ENCODE peak calls at places on chromosomes 6 and 20, in nine cellular contexts. H is neural progenitor cell, R is foreskin fibroblast, V is brain microvascular endothelial cell, Q is Panc1, T is left lung, F is astrocyte of the cerebellum, Z is GM12878, L is AG09319. Y is an unnamed sample.

GRCh38 chr20:58713801-58714339 is 21.3 kb downstream of the NPEPL1 start:
- DNase-seq in H (no peak), R (no peak), V (no peak), Q (no peak), T (peak), F (no peak), Z (no peak), L (no peak), Y (peak)

GRCh38 chr6:82396964-82397761 is 33.5 kb downstream of the TPBG start:
- DNase-seq in H (no peak), R (peak), V (peak), Q (peak), T (no peak), F (peak), Z (no peak), L (peak), Y (no peak)

GRCh38 chr6:124684621-124685020 is 277.6 kb upstream of the RNF217 start:
- DNase-seq in H (no peak), R (no peak), V (no peak), Q (no peak), T (no peak), F (no peak), Z (no peak), L (no peak), Y (no peak)

GRCh38 chr6:1940381-1940780 is 305.0 kb downstream of the GMDS start:
- DNase-seq in H (no peak), R (no peak), V (no peak), Q (no peak), T (no peak), F (peak), Z (peak), L (no peak), Y (no peak)

GRCh38 chr6:34115396-34116314 is 30.2 kb downstream of the GRM4 start:
- DNase-seq in H (peak), R (peak), V (no peak), Q (no peak), T (no peak), F (no peak), Z (no peak), L (no peak), Y (no peak)

GRCh38 chr6:11514672-11515071 is 22.9 kb upstream of the TMEM170B start:
- DNase-seq in H (no peak), R (no peak), V (no peak), Q (no peak), T (no peak), F (no peak), Z (peak), L (no peak), Y (no peak)

GRCh38 chr6:11851405-11851804 is 72.8 kb upstream of the ADTRP start:
- DNase-seq in H (no peak), R (peak), V (peak), Q (no peak), T (no peak), F (peak), Z (no peak), L (no peak), Y (no peak)

GRCh38 chr6:112253505-112253841 is 894 bp downstream of the LAMA4 start:
- DNase-seq in H (peak), R (peak), V (no peak), Q (no peak), T (no peak), F (no peak), Z (no peak), L (no peak), Y (no peak)

GRCh38 chr20:61909028-61909427 is 156.7 kb downstream of the TAF4 start:
- DNase-seq in H (no peak), R (no peak), V (no peak), Q (no peak), T (peak), F (no peak), Z (no peak), L (no peak), Y (no peak)

GRCh38 chr6:36649721-36650484 is 28.6 kb upstream of the CDKN1A start:
- DNase-seq in H (no peak), R (no peak), V (no peak), Q (no peak), T (no peak), F (no peak), Z (no peak), L (no peak), Y (no peak)

GRCh38 chr20:37202267-37202943 is 23.1 kb upstream of the MROH8 start:
- DNase-seq in H (peak), R (peak), V (peak), Q (peak), T (no peak), F (peak), Z (no peak), L (peak), Y (no peak)

GRCh38 chr6:107539409-107539808 is 49.5 kb downstream of the SOBP start:
- DNase-seq in H (no peak), R (peak), V (no peak), Q (no peak), T (no peak), F (peak), Z (no peak), L (no peak), Y (no peak)

GRCh38 chr6:147560670-147561069 is 52.2 kb downstream of the SAMD5 start:
- DNase-seq in H (no peak), R (no peak), V (no peak), Q (no peak), T (no peak), F (no peak), Z (no peak), L (no peak), Y (no peak)

GRCh38 chr6:12138377-12138776 is 126.3 kb downstream of the HIVEP1 start:
- DNase-seq in H (no peak), R (no peak), V (no peak), Q (no peak), T (no peak), F (no peak), Z (no peak), L (no peak), Y (no peak)

GRCh38 chr6:53325785-53326184 is 23.0 kb downstream of the ELOVL5 start:
- DNase-seq in H (no peak), R (peak), V (no peak), Q (no peak), T (no peak), F (no peak), Z (no peak), L (no peak), Y (no peak)

GRCh38 chr6:43123691-43124314 is 47.3 kb upstream of the SRF start:
- DNase-seq in H (no peak), R (peak), V (no peak), Q (no peak), T (no peak), F (no peak), Z (no peak), L (no peak), Y (no peak)

GRCh38 chr20:61926796-61927192 is 138.9 kb downstream of the TAF4 start:
- DNase-seq in H (no peak), R (no peak), V (no peak), Q (no peak), T (no peak), F (no peak), Z (no peak), L (no peak), Y (no peak)

GRCh38 chr20:57048027-57048869 is 218.2 kb downstream of the BMP7 start:
- DNase-seq in H (peak), R (peak), V (peak), Q (no peak), T (no peak), F (no peak), Z (no peak), L (peak), Y (no peak)

GRCh38 chr20:57051096-57051495 is 215.3 kb downstream of the BMP7 start:
- DNase-seq in H (no peak), R (no peak), V (no peak), Q (no peak), T (no peak), F (no peak), Z (no peak), L (no peak), Y (no peak)

GRCh38 chr20:57043669-57044268 is 222.7 kb downstream of the BMP7 start:
- DNase-seq in H (no peak), R (no peak), V (no peak), Q (no peak), T (no peak), F (no peak), Z (no peak), L (no peak), Y (no peak)

GRCh38 chr20:57049298-57049697 is 217.1 kb downstream of the BMP7 start:
- DNase-seq in H (no peak), R (no peak), V (no peak), Q (no peak), T (no peak), F (no peak), Z (no peak), L (no peak), Y (no peak)

DNA sequence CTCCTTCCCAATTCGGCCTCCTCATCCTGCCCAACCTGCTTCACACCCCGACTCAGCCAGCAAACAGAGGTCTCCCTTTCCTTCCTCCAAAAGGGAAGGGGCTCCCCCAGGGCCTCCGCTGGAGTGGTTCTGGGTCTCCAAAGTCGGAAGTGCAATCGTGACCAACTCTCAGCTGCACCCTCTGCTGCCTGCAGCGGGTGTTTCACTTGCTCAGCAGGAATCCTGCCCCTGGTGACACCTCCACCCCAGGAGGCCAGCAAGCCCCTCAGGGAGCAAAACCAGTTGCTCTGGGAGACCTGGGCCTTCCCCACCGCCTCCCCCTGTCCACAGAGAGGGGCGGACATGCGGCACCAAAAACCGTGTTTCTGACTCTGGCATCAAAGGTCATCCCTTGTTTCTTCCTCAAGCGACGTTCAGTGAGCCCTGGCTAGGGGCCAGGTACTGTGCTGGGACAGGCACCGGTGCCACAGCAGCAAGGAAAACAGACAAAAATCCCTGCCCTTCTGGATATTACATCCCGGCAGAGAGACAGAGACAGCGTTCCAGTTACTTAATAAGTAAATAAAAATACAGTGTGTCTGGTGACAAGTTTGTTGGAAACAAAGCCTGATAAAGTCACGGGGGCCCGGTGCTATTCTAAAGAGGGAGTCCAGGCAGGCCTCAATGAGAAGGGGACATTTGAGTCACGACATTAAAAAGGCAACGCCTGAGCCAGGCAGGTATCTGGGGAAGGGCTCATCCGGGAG is 219.0 kb downstream of the BMP7 start:
- DNase-seq in H (no peak), R (no peak), V (no peak), Q (no peak), T (no peak), F (no peak), Z (no peak), L (no peak), Y (no peak)
- TF ChIP-seq CTCF in H (peak), R (peak), V (peak), Q (peak), T (no peak), F (peak), Z (peak), L (peak), Y (no peak)

DNA sequence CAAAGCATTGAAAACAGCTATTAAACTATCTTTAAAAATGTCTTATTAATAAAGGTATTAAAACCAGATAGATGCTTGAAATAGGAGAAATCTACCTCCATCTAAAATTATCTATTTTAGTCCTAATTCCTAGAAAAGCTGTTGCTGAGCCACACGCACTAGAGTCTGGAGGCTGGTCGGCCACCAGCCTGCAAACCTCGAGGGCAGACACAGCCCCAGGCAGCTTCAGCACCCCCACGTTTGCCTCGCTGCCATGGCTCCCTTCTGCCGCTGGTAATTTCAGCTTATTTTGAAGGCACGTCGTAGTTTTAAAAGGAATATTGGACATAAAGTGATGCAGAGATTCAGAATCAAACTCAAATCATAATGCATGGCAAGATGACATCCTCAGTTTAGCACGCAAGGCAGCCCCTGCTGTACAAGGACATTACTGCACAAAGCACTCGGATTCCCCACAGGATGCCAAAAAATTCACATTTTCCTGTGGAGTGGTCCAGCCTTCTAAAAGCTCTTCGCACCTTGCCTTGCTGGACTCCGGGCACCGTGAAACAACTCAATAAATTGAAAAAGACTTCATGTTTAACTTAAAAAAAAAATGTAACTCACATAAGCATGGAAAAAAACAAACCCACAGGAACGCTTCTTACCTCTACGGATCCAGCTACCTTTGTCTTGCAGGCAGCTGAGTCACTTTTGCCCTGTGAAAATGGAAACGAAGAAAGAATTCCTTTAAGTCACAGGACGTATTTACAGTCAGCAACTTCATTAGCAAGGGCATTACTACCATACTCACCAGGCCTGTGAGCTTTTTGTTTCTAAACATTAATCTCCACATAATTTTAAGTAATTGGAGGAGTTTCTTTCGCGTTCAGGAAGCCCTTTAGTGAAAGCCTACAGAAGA is 143.4 kb upstream of the RPS6KA2 start:
- DNase-seq in H (no peak), R (no peak), V (no peak), Q (no peak), T (no peak), F (no peak), Z (no peak), L (no peak), Y (peak)
- TF ChIP-seq CTCF in H (no peak), R (peak), V (peak), Q (no peak), T (no peak), F (peak), Z (peak), L (peak), Y (no peak)

DNA sequence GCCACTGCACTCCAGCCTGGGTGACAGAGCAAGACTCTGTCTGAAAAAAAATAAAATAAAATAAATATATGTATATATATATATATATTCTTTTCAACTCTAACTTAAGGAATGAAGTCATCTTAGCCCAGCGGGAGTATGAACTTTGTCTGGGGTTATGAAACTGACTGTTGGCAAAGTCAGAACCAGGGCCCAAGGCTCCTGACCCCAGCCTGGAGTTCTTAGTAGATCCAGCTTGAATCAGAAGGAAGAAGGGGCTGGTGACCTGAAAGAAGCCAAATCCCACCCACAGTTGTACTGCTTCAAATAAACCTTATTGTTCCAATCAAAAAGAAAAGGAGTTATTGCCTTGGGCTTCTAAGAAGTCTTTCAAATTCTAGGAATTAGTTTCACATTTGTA is 83.1 kb upstream of the MAP7 start:
- DNase-seq in H (no peak), R (no peak), V (no peak), Q (no peak), T (no peak), F (no peak), Z (no peak), L (no peak), Y (no peak)
- TF ChIP-seq CTCF in H (no peak), R (no peak), V (no peak), Q (no peak), T (no peak), F (no peak), Z (no peak), L (no peak), Y (no peak)

DNA sequence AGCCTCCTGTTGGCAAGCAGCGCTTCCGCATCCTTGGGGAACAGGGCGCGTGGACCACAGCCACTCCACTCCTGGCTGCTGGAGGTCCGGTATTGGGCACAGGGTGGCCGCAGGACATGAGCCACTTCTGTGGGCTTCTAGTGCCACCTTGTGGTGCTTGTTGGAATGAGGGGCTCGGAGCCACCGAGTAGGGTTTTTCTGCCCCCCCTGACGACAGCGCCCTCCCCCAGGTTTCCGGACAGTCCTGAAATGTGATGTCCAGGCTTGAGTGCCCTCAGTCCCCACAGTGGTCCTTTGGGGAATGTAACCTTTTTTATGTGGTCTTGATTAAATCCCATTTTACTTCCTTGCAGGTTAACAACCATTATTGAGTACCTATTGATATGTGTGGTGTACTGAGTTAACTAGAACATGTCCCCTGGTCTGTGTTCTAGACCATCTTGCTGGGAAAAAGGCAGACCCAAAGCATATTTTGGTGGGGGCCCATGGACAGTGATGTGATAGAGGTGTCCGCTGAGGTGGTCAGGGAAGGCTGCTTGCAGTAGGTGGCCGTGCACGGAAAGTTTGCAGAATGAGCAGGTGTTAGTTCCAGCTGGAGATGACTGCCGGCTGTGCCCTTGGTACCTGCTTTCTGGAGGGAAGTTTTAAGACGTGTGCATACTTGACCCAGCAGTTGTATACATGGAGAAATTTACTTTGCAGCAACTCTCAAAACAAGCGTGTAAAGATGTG is 70.0 kb downstream of the PTPN1 start:
- DNase-seq in H (peak), R (peak), V (no peak), Q (no peak), T (no peak), F (no peak), Z (no peak), L (no peak), Y (peak)
- TF ChIP-seq CTCF in H (peak), R (peak), V (peak), Q (peak), T (peak), F (peak), Z (peak), L (peak), Y (peak)

DNA sequence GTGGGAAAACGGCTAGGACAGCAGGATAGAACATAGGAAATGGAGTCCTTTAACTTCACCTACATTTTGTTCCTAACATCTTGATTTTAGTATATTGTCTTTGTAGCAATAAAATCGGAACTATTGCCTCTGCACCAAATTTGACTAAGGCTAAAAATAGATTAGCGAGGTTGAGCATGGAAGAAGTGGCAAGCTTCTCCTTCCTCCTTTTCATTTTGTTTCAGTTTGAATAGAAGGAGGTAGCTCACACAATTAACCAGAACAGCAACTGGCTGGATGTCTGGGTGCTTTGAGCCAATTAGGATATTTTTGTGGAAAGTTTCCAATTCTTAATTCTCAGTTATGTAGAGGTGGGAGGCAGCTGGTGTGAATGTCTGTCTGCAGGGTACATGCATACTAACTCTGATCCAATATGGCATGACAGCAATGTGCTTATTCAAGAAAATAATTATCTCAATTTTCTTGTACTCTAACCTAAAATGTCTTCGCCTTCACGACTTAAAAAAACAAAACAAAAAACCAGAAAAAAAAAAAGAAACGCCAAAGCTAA is 3.1 kb upstream of the HECA start:
- DNase-seq in H (no peak), R (no peak), V (no peak), Q (no peak), T (no peak), F (no peak), Z (no peak), L (no peak), Y (no peak)
- TF ChIP-seq CTCF in H (no peak), R (no peak), V (no peak), Q (no peak), T (no peak), F (no peak), Z (no peak), L (no peak), Y (no peak)

DNA sequence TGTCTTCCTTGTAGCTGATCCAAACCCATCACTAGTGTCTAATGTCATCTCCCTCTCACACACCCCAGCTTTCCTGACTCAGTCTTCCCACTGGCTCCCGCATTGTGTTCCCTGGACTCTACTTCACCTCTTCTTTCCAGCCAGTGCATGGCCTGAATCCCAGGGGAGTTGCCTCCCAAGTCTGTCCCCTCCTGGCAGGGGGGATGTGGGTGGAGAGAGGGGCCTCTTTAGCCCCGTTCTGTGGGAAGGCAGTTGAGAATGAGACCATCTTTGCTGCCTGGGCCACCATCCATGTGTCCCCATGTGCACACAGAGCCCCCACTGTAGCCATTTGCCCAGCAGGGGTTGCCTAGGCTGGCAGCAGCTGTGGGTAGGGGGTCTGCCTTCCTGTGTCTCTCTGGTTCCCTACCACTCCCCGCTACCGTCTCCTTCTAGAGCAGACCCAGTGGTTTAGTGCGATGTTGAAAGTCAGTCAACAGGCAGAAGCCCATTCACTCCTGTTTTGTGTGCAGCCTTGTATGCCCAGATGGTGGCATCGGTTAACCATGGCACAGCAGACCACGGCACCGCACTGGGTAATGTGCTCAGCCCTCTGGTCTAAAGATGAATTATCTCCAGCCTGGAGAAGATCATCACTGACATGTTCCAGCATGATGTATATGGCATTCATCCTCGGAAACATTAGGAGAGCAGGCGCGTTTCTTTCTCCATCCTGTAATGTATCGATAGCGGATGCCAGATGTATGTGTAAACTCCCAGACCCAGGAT is 178.8 kb upstream of the SNX9 start:
- DNase-seq in H (no peak), R (peak), V (no peak), Q (no peak), T (no peak), F (no peak), Z (no peak), L (no peak), Y (no peak)
- TF ChIP-seq CTCF in H (no peak), R (peak), V (peak), Q (no peak), T (no peak), F (peak), Z (peak), L (peak), Y (no peak)

Y was measured in suprapubic skin.